ENCODE peak calls at places on chromosomes 7 and 10, in eight cellular contexts. O is CD8-positive, alpha-beta memory T cell; W is ovary; E is adrenal gland; H is PC-9; A is upper lobe of left lung; T is neuronal stem cell; J is endodermal cell. R is an unnamed sample.

GRCh38 chr10:74875966-74876365 is 49.6 kb downstream of the KAT6B start:
- DNase-seq in O (no peak), W (no peak), E (no peak), H (peak), A (no peak), T (no peak), J (no peak), R (no peak)

GRCh38 chr10:61313460-61313859 is 139.7 kb downstream of the TMEM26 start:
- DNase-seq in O (no peak), W (no peak), E (peak), H (no peak), A (no peak), T (no peak), J (no peak), R (no peak)

GRCh38 chr7:2759736-2760097 is 71.7 kb downstream of the AMZ1 start:
- DNase-seq in O (no peak), W (peak), E (peak), H (no peak), A (no peak), T (no peak), J (no peak), R (peak)

GRCh38 chr7:32892521-32893224 is 1.1 kb upstream of the KBTBD2 start:
- DNase-seq in O (peak), W (peak), E (peak), H (peak), A (peak), T (no peak), J (no peak), R (peak)

GRCh38 chr10:62335326-62335725 is 38.8 kb upstream of the ZNF365 start:
- DNase-seq in O (no peak), W (no peak), E (no peak), H (no peak), A (no peak), T (no peak), J (no peak), R (no peak)

GRCh38 chr7:3588341-3588740 is 287.3 kb downstream of the SDK1 start:
- DNase-seq in O (no peak), W (no peak), E (no peak), H (no peak), A (no peak), T (no peak), J (no peak), R (no peak)

GRCh38 chr7:108488902-108489538 is 32.8 kb upstream of the NRCAM start:
- DNase-seq in O (no peak), W (no peak), E (no peak), H (no peak), A (no peak), T (no peak), J (no peak), R (no peak)

GRCh38 chr7:32163911-32164310 is 93.7 kb upstream of the PDE1C start:
- DNase-seq in O (no peak), W (no peak), E (no peak), H (no peak), A (no peak), T (no peak), J (no peak), R (no peak)

GRCh38 chr7:20365486-20365885 is 34.8 kb downstream of the ITGB8 start:
- DNase-seq in O (no peak), W (no peak), E (no peak), H (no peak), A (no peak), T (no peak), J (no peak), R (no peak)

GRCh38 chr10:92574545-92575377 is 868 bp upstream of the IDE start:
- DNase-seq in O (no peak), W (no peak), E (no peak), H (peak), A (no peak), T (peak), J (no peak), R (no peak)

GRCh38 chr7:70571403-70571911 is 560.5 kb upstream of the GALNT17 start:
- DNase-seq in O (no peak), W (no peak), E (no peak), H (no peak), A (no peak), T (no peak), J (peak), R (peak)

GRCh38 chr10:5555031-5555510 is 30.3 kb downstream of the CALML3 start:
- DNase-seq in O (no peak), W (peak), E (no peak), H (no peak), A (no peak), T (no peak), J (peak), R (no peak)

GRCh38 chr7:51029586-51030230 is 247.0 kb upstream of the GRB10 start:
- DNase-seq in O (no peak), W (no peak), E (no peak), H (peak), A (no peak), T (no peak), J (no peak), R (no peak)

GRCh38 chr7:110090113-110090820 is 1000.7 kb upstream of the LRRN3 start:
- DNase-seq in O (no peak), W (no peak), E (no peak), H (no peak), A (no peak), T (no peak), J (no peak), R (no peak)

GRCh38 chr7:107035446-107035845 is 9.1 kb upstream of the PRKAR2B start:
- DNase-seq in O (no peak), W (no peak), E (no peak), H (no peak), A (no peak), T (no peak), J (no peak), R (no peak)

GRCh38 chr10:124719213-124719851 is 24.8 kb downstream of the FAM53B start:
- DNase-seq in O (peak), W (peak), E (peak), H (peak), A (no peak), T (no peak), J (peak), R (peak)

DNA sequence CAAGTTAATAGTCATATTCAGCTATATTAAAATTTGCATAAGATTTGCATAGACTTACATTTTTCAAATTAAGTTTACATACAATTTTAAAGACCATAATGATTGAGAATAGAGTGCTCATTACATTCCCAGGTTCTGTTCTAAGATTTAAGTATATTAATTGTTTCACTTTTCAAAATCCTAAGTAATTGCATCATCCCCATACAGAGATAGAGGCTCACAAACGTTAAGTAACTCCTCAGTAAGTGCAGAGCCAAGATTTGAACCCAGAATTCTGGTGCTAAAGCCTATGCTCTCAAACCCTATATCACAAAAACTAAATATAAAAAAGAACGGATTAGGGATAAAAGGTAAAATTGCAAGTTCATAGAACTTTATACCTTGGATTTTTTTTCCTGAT is 2.1 kb downstream of the ITIH5 start:
- DNase-seq in O (no peak), W (no peak), E (no peak), H (no peak), A (no peak), T (no peak), J (no peak), R (no peak)
- H3K4me3 ChIP-seq in O (no peak), W (no peak), E (no peak), H (no peak), A (no peak), T (no peak), J (no peak), R (no peak)

GRCh38 chr10:47379445-47379785 is 4.7 kb downstream of the ZNF488 start:
- DNase-seq in O (no peak), W (no peak), E (no peak), H (no peak), A (no peak), T (no peak), J (peak), R (no peak)
- H3K27ac ChIP-seq in O (no peak), W (no peak), E (no peak), H (no peak), A (no peak), T (no peak), J (no peak), R (no peak)

DNA sequence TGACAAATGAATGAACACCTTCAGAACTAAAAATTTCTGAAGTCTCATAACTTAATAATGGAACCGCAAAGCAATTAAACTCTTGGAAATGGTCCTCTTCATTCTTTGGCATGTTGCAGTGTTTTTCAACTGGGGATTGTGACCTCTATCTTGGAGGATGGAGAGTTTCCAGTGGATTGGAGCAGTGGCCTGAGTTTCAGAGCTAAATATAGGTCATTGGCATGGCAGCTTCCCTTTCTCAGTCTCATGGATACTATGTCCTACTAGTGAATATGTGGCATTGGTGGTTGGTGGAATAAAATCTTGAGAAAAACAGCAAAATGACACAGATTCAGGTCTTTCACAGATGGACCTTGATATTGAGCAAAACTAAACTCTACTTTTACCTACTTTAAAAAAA is 24.1 kb upstream of the EPC1 start:
- DNase-seq in O (no peak), W (no peak), E (no peak), H (no peak), A (no peak), T (no peak), J (no peak), R (no peak)
- H3K4me3 ChIP-seq in O (no peak), W (no peak), E (no peak), H (no peak), A (no peak), T (no peak), J (no peak), R (no peak)

DNA sequence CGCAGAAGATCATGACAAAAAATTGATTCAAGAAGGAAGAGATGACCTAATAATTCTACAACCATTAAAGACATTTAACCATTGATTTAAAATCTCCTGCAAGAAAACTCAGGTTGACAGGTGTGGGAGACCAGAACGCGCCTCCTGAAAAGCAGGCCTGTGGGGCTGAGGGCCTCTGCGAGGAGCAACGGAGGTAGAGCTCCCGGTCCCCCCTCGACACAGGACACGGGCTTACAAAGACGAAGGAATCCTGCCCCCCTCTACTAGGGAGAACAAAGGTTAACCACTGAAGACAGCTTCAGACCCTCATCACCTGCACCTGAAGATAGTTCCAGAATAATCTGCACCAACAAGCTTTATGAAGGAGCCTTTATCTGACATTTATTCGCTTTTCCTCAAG is 55.9 kb upstream of the INPP5A start:
- DNase-seq in O (no peak), W (peak), E (no peak), H (no peak), A (no peak), T (no peak), J (peak), R (no peak)
- H3K27ac ChIP-seq in O (no peak), W (peak), E (no peak), H (no peak), A (peak), T (no peak), J (peak), R (no peak)

GRCh38 chr10:86953747-86954680 is 3.4 kb downstream of the MMRN2 start:
- DNase-seq in O (no peak), W (peak), E (peak), H (no peak), A (no peak), T (no peak), J (peak), R (peak)
- H3K4me3 ChIP-seq in O (no peak), W (no peak), E (peak), H (no peak), A (peak), T (peak), J (no peak), R (peak)